ENCODE peak calls at places on chromosome 14, in seven cellular contexts. One of them, this sample, is unnamed.

GRCh38 chr14:106883218-106883692 is 1356.9 kb downstream of the TMEM121 start:
- DNase-seq in astrocyte: no peak
- DNase-seq in Caco-2: peak
- DNase-seq in cardiac fibroblast: peak
- DNase-seq in esophagus squamous epithelium: no peak
- DNase-seq in astrocyte of the cerebellum: no peak
- DNase-seq in tibial artery: no peak
- DNase-seq in this sample: no peak

GRCh38 chr14:49895480-49895879 is 2.6 kb downstream of the ARF6 start:
- DNase-seq in astrocyte: no peak
- DNase-seq in esophagus squamous epithelium: no peak
- DNase-seq in astrocyte of the cerebellum: no peak
- DNase-seq in Caco-2: no peak
- DNase-seq in cardiac fibroblast: peak
- DNase-seq in tibial artery: no peak
- DNase-seq in this sample: no peak

GRCh38 chr14:78029471-78030372 is 140.5 kb upstream of the NRXN3 start:
- DNase-seq in tibial artery: no peak
- DNase-seq in astrocyte: no peak
- DNase-seq in cardiac fibroblast: no peak
- DNase-seq in Caco-2: peak
- DNase-seq in astrocyte of the cerebellum: no peak
- DNase-seq in esophagus squamous epithelium: no peak
- DNase-seq in this sample: no peak

GRCh38 chr14:49971156-49972141 is 78.6 kb downstream of the ARF6 start:
- DNase-seq in esophagus squamous epithelium: no peak
- DNase-seq in tibial artery: no peak
- DNase-seq in cardiac fibroblast: no peak
- DNase-seq in astrocyte of the cerebellum: no peak
- DNase-seq in astrocyte: no peak
- DNase-seq in Caco-2: no peak
- DNase-seq in this sample: no peak

GRCh38 chr14:32576088-32576795 is 247.1 kb downstream of the AKAP6 start:
- DNase-seq in esophagus squamous epithelium: no peak
- DNase-seq in astrocyte: peak
- DNase-seq in cardiac fibroblast: peak
- DNase-seq in tibial artery: peak
- DNase-seq in Caco-2: peak
- DNase-seq in astrocyte of the cerebellum: peak
- DNase-seq in this sample: peak

GRCh38 chr14:101193845-101194355 is 290.4 kb upstream of the RTL1 start:
- DNase-seq in cardiac fibroblast: no peak
- DNase-seq in astrocyte of the cerebellum: no peak
- DNase-seq in astrocyte: no peak
- DNase-seq in Caco-2: no peak
- DNase-seq in tibial artery: no peak
- DNase-seq in esophagus squamous epithelium: no peak
- DNase-seq in this sample: no peak

GRCh38 chr14:69763761-69764510 is 3.0 kb upstream of the SRSF5 start:
- DNase-seq in astrocyte: no peak
- DNase-seq in Caco-2: no peak
- DNase-seq in esophagus squamous epithelium: no peak
- DNase-seq in astrocyte of the cerebellum: no peak
- DNase-seq in cardiac fibroblast: peak
- DNase-seq in tibial artery: no peak
- DNase-seq in this sample: no peak

GRCh38 chr14:54392131-54392859 is 4.5 kb upstream of the CDKN3 start:
- DNase-seq in cardiac fibroblast: no peak
- DNase-seq in esophagus squamous epithelium: no peak
- DNase-seq in astrocyte: no peak
- DNase-seq in astrocyte of the cerebellum: no peak
- DNase-seq in tibial artery: no peak
- DNase-seq in Caco-2: no peak
- DNase-seq in this sample: no peak

GRCh38 chr14:104874110-104874531 is 9.1 kb downstream of the CEP170B start:
- DNase-seq in tibial artery: no peak
- DNase-seq in astrocyte of the cerebellum: no peak
- DNase-seq in esophagus squamous epithelium: no peak
- DNase-seq in cardiac fibroblast: no peak
- DNase-seq in Caco-2: no peak
- DNase-seq in astrocyte: no peak
- DNase-seq in this sample: no peak

GRCh38 chr14:84857129-84857528 is 672.8 kb upstream of the FLRT2 start:
- DNase-seq in cardiac fibroblast: no peak
- DNase-seq in astrocyte: no peak
- DNase-seq in esophagus squamous epithelium: no peak
- DNase-seq in astrocyte of the cerebellum: no peak
- DNase-seq in tibial artery: no peak
- DNase-seq in Caco-2: no peak
- DNase-seq in this sample: no peak

GRCh38 chr14:52922656-52923055 is 28.2 kb downstream of the FERMT2 start:
- DNase-seq in esophagus squamous epithelium: no peak
- DNase-seq in Caco-2: no peak
- DNase-seq in astrocyte of the cerebellum: peak
- DNase-seq in astrocyte: peak
- DNase-seq in tibial artery: no peak
- DNase-seq in cardiac fibroblast: peak
- DNase-seq in this sample: no peak

GRCh38 chr14:54781080-54781479 is 121.5 kb downstream of the GCH1 start:
- DNase-seq in esophagus squamous epithelium: no peak
- DNase-seq in astrocyte: no peak
- DNase-seq in astrocyte of the cerebellum: no peak
- DNase-seq in tibial artery: peak
- DNase-seq in Caco-2: no peak
- DNase-seq in cardiac fibroblast: no peak
- DNase-seq in this sample: no peak

GRCh38 chr14:32561520-32561919 is 232.4 kb downstream of the AKAP6 start:
- DNase-seq in cardiac fibroblast: peak
- DNase-seq in tibial artery: no peak
- DNase-seq in esophagus squamous epithelium: no peak
- DNase-seq in astrocyte: peak
- DNase-seq in astrocyte of the cerebellum: no peak
- DNase-seq in Caco-2: no peak
- DNase-seq in this sample: no peak

GRCh38 chr14:76181546-76181945 is 29.8 kb downstream of the GPATCH2L start:
- DNase-seq in tibial artery: no peak
- DNase-seq in cardiac fibroblast: peak
- DNase-seq in astrocyte of the cerebellum: no peak
- DNase-seq in astrocyte: no peak
- DNase-seq in Caco-2: no peak
- DNase-seq in esophagus squamous epithelium: no peak
- DNase-seq in this sample: no peak
- TF ChIP-seq CTCF in tibial artery: no peak
- TF ChIP-seq CTCF in cardiac fibroblast: peak
- TF ChIP-seq CTCF in astrocyte of the cerebellum: peak
- TF ChIP-seq CTCF in astrocyte: peak
- TF ChIP-seq CTCF in Caco-2: no peak
- TF ChIP-seq CTCF in esophagus squamous epithelium: no peak
- TF ChIP-seq CTCF in this sample: peak

GRCh38 chr14:94773682-94774211 is 3.8 kb upstream of the GSC start:
- DNase-seq in tibial artery: no peak
- DNase-seq in astrocyte of the cerebellum: no peak
- DNase-seq in Caco-2: no peak
- DNase-seq in esophagus squamous epithelium: no peak
- DNase-seq in cardiac fibroblast: no peak
- DNase-seq in astrocyte: no peak
- DNase-seq in this sample: no peak

GRCh38 chr14:94773017-94773681 is 3.2 kb upstream of the GSC start:
- DNase-seq in astrocyte: no peak
- DNase-seq in esophagus squamous epithelium: no peak
- DNase-seq in astrocyte of the cerebellum: no peak
- DNase-seq in Caco-2: no peak
- DNase-seq in tibial artery: no peak
- DNase-seq in cardiac fibroblast: no peak
- DNase-seq in this sample: no peak

GRCh38 chr14:94775875-94776217 is 5.9 kb upstream of the GSC start:
- DNase-seq in cardiac fibroblast: peak
- DNase-seq in Caco-2: no peak
- DNase-seq in tibial artery: no peak
- DNase-seq in astrocyte of the cerebellum: no peak
- DNase-seq in esophagus squamous epithelium: no peak
- DNase-seq in astrocyte: peak
- DNase-seq in this sample: no peak

GRCh38 chr14:94771906-94772468 is 2.1 kb upstream of the GSC start:
- DNase-seq in astrocyte of the cerebellum: no peak
- DNase-seq in cardiac fibroblast: no peak
- DNase-seq in astrocyte: no peak
- DNase-seq in esophagus squamous epithelium: no peak
- DNase-seq in tibial artery: no peak
- DNase-seq in Caco-2: no peak
- DNase-seq in this sample: no peak

DNA sequence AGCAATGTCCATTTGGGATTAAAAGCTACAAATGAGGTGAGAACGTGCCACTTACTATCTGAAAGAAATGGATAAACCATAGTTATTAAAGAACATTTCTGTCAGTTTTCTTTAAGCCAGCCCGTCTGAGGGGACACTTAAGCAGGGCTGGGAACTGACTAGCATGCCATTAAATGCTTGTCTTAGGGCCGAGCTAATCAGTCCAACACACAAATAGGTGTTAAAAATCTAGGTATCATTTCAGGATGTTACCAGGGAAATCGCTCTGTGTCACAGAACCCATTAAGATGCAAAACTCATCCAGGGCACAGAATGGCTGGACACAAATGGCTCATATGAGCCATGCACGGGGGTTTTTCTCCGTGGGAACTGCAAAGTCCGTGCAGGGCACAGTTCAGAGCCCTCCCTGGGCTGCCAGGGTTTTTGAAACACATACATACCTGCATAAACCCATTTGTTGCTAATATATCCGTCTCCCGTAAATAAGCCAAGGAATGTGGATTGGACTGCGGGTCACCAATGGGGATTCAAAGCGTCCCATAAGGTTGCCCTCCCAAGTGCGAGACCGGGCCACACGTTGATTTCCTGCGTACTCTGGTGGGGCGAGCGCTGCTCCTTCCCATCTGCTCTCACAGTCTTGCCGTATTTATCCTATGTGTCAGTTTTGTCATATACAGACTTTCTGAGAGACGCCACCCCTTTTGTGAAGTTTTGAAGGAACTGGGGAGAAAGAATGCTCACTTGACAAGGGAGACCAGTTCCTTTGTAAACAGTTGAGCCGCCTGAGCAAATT is 5.4 kb upstream of the GSC start:
- DNase-seq in cardiac fibroblast: peak
- DNase-seq in Caco-2: no peak
- DNase-seq in esophagus squamous epithelium: no peak
- DNase-seq in astrocyte of the cerebellum: no peak
- DNase-seq in astrocyte: no peak
- DNase-seq in tibial artery: no peak
- DNase-seq in this sample: no peak
- H3K4me3 ChIP-seq in cardiac fibroblast: no peak
- H3K4me3 ChIP-seq in Caco-2: no peak
- H3K4me3 ChIP-seq in esophagus squamous epithelium: no peak
- H3K4me3 ChIP-seq in astrocyte of the cerebellum: no peak
- H3K4me3 ChIP-seq in astrocyte: peak
- H3K4me3 ChIP-seq in tibial artery: no peak
- H3K4me3 ChIP-seq in this sample: no peak

GRCh38 chr14:95207475-95208253 is 50.3 kb upstream of the DICER1 start:
- DNase-seq in tibial artery: no peak
- DNase-seq in astrocyte: no peak
- DNase-seq in Caco-2: no peak
- DNase-seq in cardiac fibroblast: no peak
- DNase-seq in astrocyte of the cerebellum: no peak
- DNase-seq in esophagus squamous epithelium: no peak
- DNase-seq in this sample: no peak

GRCh38 chr14:95208598-95208997 is 51.3 kb upstream of the DICER1 start:
- DNase-seq in cardiac fibroblast: no peak
- DNase-seq in astrocyte of the cerebellum: no peak
- DNase-seq in astrocyte: no peak
- DNase-seq in tibial artery: no peak
- DNase-seq in Caco-2: no peak
- DNase-seq in esophagus squamous epithelium: no peak
- DNase-seq in this sample: no peak

GRCh38 chr14:95210699-95211098 is 53.4 kb upstream of the DICER1 start:
- DNase-seq in cardiac fibroblast: no peak
- DNase-seq in tibial artery: no peak
- DNase-seq in astrocyte: no peak
- DNase-seq in Caco-2: no peak
- DNase-seq in esophagus squamous epithelium: no peak
- DNase-seq in astrocyte of the cerebellum: no peak
- DNase-seq in this sample: no peak

GRCh38 chr14:95204705-95205104 is 47.4 kb upstream of the DICER1 start:
- DNase-seq in Caco-2: no peak
- DNase-seq in tibial artery: no peak
- DNase-seq in esophagus squamous epithelium: no peak
- DNase-seq in astrocyte: no peak
- DNase-seq in astrocyte of the cerebellum: no peak
- DNase-seq in cardiac fibroblast: no peak
- DNase-seq in this sample: no peak

DNA sequence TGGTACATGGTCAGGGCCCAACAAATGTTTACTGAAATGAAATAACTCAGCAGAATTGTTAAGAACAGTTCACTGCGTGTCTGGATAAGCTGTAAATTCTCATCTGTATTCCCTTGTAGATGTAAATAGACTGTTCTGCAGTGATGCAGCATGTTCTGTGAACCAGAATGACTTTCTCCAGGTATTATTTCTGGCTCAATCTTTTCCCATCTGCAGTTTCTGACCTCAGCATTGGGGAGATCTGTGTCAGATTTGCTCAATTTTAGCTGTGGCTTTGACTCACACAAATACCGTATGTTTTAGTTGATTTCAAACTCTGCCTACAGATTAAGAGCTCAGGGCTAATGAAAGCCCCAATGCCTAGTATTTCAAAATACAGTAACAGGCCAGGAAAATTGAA is 49.2 kb upstream of the DICER1 start:
- DNase-seq in esophagus squamous epithelium: no peak
- DNase-seq in tibial artery: no peak
- DNase-seq in astrocyte of the cerebellum: no peak
- DNase-seq in Caco-2: no peak
- DNase-seq in astrocyte: no peak
- DNase-seq in cardiac fibroblast: peak
- DNase-seq in this sample: no peak
- TF ChIP-seq CTCF in esophagus squamous epithelium: no peak
- TF ChIP-seq CTCF in tibial artery: no peak
- TF ChIP-seq CTCF in astrocyte of the cerebellum: no peak
- TF ChIP-seq CTCF in Caco-2: no peak
- TF ChIP-seq CTCF in astrocyte: no peak
- TF ChIP-seq CTCF in cardiac fibroblast: no peak
- TF ChIP-seq CTCF in this sample: no peak

DNA sequence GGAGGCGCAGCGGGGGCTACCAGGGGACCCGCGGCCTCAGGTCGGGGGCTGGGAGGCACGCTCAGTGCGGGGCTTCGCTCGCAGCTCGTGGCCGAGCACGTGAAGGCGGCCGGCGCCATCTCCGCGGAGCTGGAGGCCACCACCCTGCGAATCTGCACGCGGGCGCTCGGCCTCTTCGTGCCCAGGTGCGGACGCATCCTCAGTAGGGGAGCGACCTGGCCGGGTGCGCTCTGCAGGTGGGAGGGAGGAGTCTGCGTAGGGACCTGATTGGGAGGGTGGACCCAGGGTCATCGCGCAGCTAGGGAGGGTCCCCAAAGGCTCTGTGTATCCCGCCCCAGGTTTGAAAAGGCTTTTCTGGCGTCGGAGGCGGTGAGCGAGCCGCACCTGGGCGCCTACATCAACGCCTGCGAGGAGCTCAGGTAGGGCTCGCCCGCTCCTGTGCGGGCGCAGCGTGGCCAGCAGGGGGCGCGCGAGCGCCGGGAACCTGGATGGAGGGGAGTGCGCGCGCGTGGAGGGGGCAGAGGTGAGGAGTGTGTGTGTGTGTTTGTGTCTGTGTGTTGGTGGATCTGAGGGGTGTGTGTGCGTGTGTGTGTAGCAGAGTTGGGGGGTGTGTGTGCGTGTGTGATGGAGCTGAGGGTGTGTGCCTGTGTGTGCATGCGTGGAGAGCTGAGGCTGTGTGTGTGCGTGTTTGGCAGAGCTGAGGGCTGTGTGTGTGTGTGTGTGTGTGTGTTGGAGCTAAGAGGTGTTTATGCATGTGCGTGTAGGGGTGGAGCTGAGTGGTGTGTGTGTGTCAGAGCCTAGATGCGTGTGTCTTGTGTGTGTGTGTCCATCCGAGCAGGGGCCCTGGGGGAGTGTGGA is 10.4 kb downstream of the EXOC3L4 start:
- DNase-seq in astrocyte of the cerebellum: no peak
- DNase-seq in esophagus squamous epithelium: no peak
- DNase-seq in tibial artery: no peak
- DNase-seq in cardiac fibroblast: peak
- DNase-seq in astrocyte: peak
- DNase-seq in Caco-2: peak
- DNase-seq in this sample: no peak
- H3K4me3 ChIP-seq in astrocyte of the cerebellum: no peak
- H3K4me3 ChIP-seq in esophagus squamous epithelium: no peak
- H3K4me3 ChIP-seq in tibial artery: no peak
- H3K4me3 ChIP-seq in cardiac fibroblast: no peak
- H3K4me3 ChIP-seq in astrocyte: no peak
- H3K4me3 ChIP-seq in Caco-2: peak
- H3K4me3 ChIP-seq in this sample: peak